ENCODE peak calls at places on chromosomes 3 and 15, in nine cellular contexts. One of them, this sample, is unnamed.

GRCh38 chr3:40237892-40238571 is 71.5 kb upstream of the EIF1B start:
- DNase-seq in transverse colon: no peak
- DNase-seq in RCC 7860: no peak
- DNase-seq in HTR-8/SVneo: no peak
- DNase-seq in progenitor cell of endocrine pancreas: no peak
- DNase-seq in activated CD8-positive, alpha-beta memory T cell treated with anti-CD3 and anti-CD28 coated beads, Interleukin-2, amount 50 U/mL, for 4 hours: no peak
- DNase-seq in heart right ventricle: no peak
- DNase-seq in mucosa of gallbladder: no peak
- DNase-seq in hippocampal formation: no peak
- DNase-seq in this sample: no peak

GRCh38 chr3:184380210-184380626 is 364 bp downstream of the CHRD start:
- DNase-seq in HTR-8/SVneo: peak; percentile 65
- DNase-seq in activated CD8-positive, alpha-beta memory T cell treated with anti-CD3 and anti-CD28 coated beads, Interleukin-2, amount 50 U/mL, for 4 hours: peak; percentile 34
- DNase-seq in transverse colon: peak; percentile 65
- DNase-seq in hippocampal formation: peak; percentile 9
- DNase-seq in RCC 7860: no peak
- DNase-seq in progenitor cell of endocrine pancreas: peak; percentile 46
- DNase-seq in heart right ventricle: peak; percentile 80
- DNase-seq in mucosa of gallbladder: no peak
- DNase-seq in this sample: peak; percentile 68

GRCh38 chr15:78392430-78392829 is 45.6 kb upstream of the IREB2 start:
- DNase-seq in progenitor cell of endocrine pancreas: no peak
- DNase-seq in HTR-8/SVneo: no peak
- DNase-seq in transverse colon: peak; percentile 75
- DNase-seq in heart right ventricle: no peak
- DNase-seq in hippocampal formation: no peak
- DNase-seq in activated CD8-positive, alpha-beta memory T cell treated with anti-CD3 and anti-CD28 coated beads, Interleukin-2, amount 50 U/mL, for 4 hours: no peak
- DNase-seq in mucosa of gallbladder: peak; percentile 77
- DNase-seq in RCC 7860: no peak
- DNase-seq in this sample: peak; percentile 73

GRCh38 chr3:165642761-165643432 is 194.3 kb downstream of the BCHE start:
- DNase-seq in hippocampal formation: no peak
- DNase-seq in heart right ventricle: no peak
- DNase-seq in RCC 7860: peak; percentile 99
- DNase-seq in progenitor cell of endocrine pancreas: no peak
- DNase-seq in mucosa of gallbladder: peak; percentile 74
- DNase-seq in HTR-8/SVneo: peak; percentile 54
- DNase-seq in activated CD8-positive, alpha-beta memory T cell treated with anti-CD3 and anti-CD28 coated beads, Interleukin-2, amount 50 U/mL, for 4 hours: no peak
- DNase-seq in transverse colon: peak; percentile 48
- DNase-seq in this sample: no peak

GRCh38 chr3:57794951-57795350 is 38.8 kb downstream of the SLMAP start:
- DNase-seq in heart right ventricle: no peak
- DNase-seq in hippocampal formation: no peak
- DNase-seq in RCC 7860: no peak
- DNase-seq in transverse colon: no peak
- DNase-seq in mucosa of gallbladder: no peak
- DNase-seq in progenitor cell of endocrine pancreas: no peak
- DNase-seq in activated CD8-positive, alpha-beta memory T cell treated with anti-CD3 and anti-CD28 coated beads, Interleukin-2, amount 50 U/mL, for 4 hours: no peak
- DNase-seq in HTR-8/SVneo: no peak
- DNase-seq in this sample: no peak

GRCh38 chr15:65310431-65311137 is 6.1 kb downstream of the RNU5B-1 start:
- DNase-seq in hippocampal formation: no peak
- DNase-seq in heart right ventricle: no peak
- DNase-seq in activated CD8-positive, alpha-beta memory T cell treated with anti-CD3 and anti-CD28 coated beads, Interleukin-2, amount 50 U/mL, for 4 hours: no peak
- DNase-seq in RCC 7860: no peak
- DNase-seq in HTR-8/SVneo: no peak
- DNase-seq in progenitor cell of endocrine pancreas: no peak
- DNase-seq in transverse colon: no peak
- DNase-seq in mucosa of gallbladder: no peak
- DNase-seq in this sample: no peak

GRCh38 chr3:128563439-128563838 is 70.4 kb upstream of the GATA2 start:
- DNase-seq in HTR-8/SVneo: no peak
- DNase-seq in activated CD8-positive, alpha-beta memory T cell treated with anti-CD3 and anti-CD28 coated beads, Interleukin-2, amount 50 U/mL, for 4 hours: no peak
- DNase-seq in transverse colon: no peak
- DNase-seq in heart right ventricle: no peak
- DNase-seq in progenitor cell of endocrine pancreas: no peak
- DNase-seq in mucosa of gallbladder: no peak
- DNase-seq in hippocampal formation: no peak
- DNase-seq in RCC 7860: no peak
- DNase-seq in this sample: no peak

GRCh38 chr15:48695088-48695834 is 49.8 kb upstream of the FBN1 start:
- DNase-seq in transverse colon: no peak
- DNase-seq in progenitor cell of endocrine pancreas: no peak
- DNase-seq in RCC 7860: peak; percentile 78
- DNase-seq in hippocampal formation: no peak
- DNase-seq in HTR-8/SVneo: no peak
- DNase-seq in activated CD8-positive, alpha-beta memory T cell treated with anti-CD3 and anti-CD28 coated beads, Interleukin-2, amount 50 U/mL, for 4 hours: no peak
- DNase-seq in mucosa of gallbladder: no peak
- DNase-seq in heart right ventricle: no peak
- DNase-seq in this sample: no peak

GRCh38 chr3:55875137-55875536 is 388.0 kb upstream of the WNT5A start:
- DNase-seq in mucosa of gallbladder: no peak
- DNase-seq in progenitor cell of endocrine pancreas: no peak
- DNase-seq in activated CD8-positive, alpha-beta memory T cell treated with anti-CD3 and anti-CD28 coated beads, Interleukin-2, amount 50 U/mL, for 4 hours: no peak
- DNase-seq in HTR-8/SVneo: no peak
- DNase-seq in RCC 7860: no peak
- DNase-seq in hippocampal formation: no peak
- DNase-seq in heart right ventricle: no peak
- DNase-seq in transverse colon: no peak
- DNase-seq in this sample: no peak

GRCh38 chr15:69452702-69453513 is at the start of gene RPLP1:
- DNase-seq in hippocampal formation: peak; percentile 93
- DNase-seq in activated CD8-positive, alpha-beta memory T cell treated with anti-CD3 and anti-CD28 coated beads, Interleukin-2, amount 50 U/mL, for 4 hours: peak; percentile 95
- DNase-seq in transverse colon: peak; percentile 97
- DNase-seq in HTR-8/SVneo: peak; percentile 95
- DNase-seq in heart right ventricle: peak; percentile 97
- DNase-seq in progenitor cell of endocrine pancreas: peak; percentile 90
- DNase-seq in mucosa of gallbladder: peak; percentile 96
- DNase-seq in RCC 7860: peak; percentile 88
- DNase-seq in this sample: peak; percentile 98

GRCh38 chr3:126080970-126081369 is 3.0 kb downstream of the SLC41A3 start:
- DNase-seq in heart right ventricle: no peak
- DNase-seq in HTR-8/SVneo: no peak
- DNase-seq in transverse colon: no peak
- DNase-seq in mucosa of gallbladder: no peak
- DNase-seq in progenitor cell of endocrine pancreas: no peak
- DNase-seq in hippocampal formation: no peak
- DNase-seq in RCC 7860: no peak
- DNase-seq in activated CD8-positive, alpha-beta memory T cell treated with anti-CD3 and anti-CD28 coated beads, Interleukin-2, amount 50 U/mL, for 4 hours: no peak
- DNase-seq in this sample: no peak

GRCh38 chr3:45367451-45367850 is 20.9 kb upstream of the LARS2 start:
- DNase-seq in activated CD8-positive, alpha-beta memory T cell treated with anti-CD3 and anti-CD28 coated beads, Interleukin-2, amount 50 U/mL, for 4 hours: no peak
- DNase-seq in heart right ventricle: no peak
- DNase-seq in RCC 7860: no peak
- DNase-seq in transverse colon: peak; percentile 48
- DNase-seq in progenitor cell of endocrine pancreas: no peak
- DNase-seq in mucosa of gallbladder: no peak
- DNase-seq in hippocampal formation: no peak
- DNase-seq in HTR-8/SVneo: no peak
- DNase-seq in this sample: no peak

GRCh38 chr3:45041666-45042065 is 15.6 kb downstream of the CLEC3B start:
- DNase-seq in progenitor cell of endocrine pancreas: no peak
- DNase-seq in RCC 7860: peak; percentile 24
- DNase-seq in hippocampal formation: no peak
- DNase-seq in HTR-8/SVneo: no peak
- DNase-seq in activated CD8-positive, alpha-beta memory T cell treated with anti-CD3 and anti-CD28 coated beads, Interleukin-2, amount 50 U/mL, for 4 hours: no peak
- DNase-seq in mucosa of gallbladder: no peak
- DNase-seq in heart right ventricle: no peak
- DNase-seq in transverse colon: no peak
- DNase-seq in this sample: no peak

GRCh38 chr3:23845361-23845760 is 39.6 kb downstream of the UBE2E1 start:
- DNase-seq in RCC 7860: no peak
- DNase-seq in mucosa of gallbladder: no peak
- DNase-seq in heart right ventricle: no peak
- DNase-seq in transverse colon: no peak
- DNase-seq in progenitor cell of endocrine pancreas: no peak
- DNase-seq in activated CD8-positive, alpha-beta memory T cell treated with anti-CD3 and anti-CD28 coated beads, Interleukin-2, amount 50 U/mL, for 4 hours: no peak
- DNase-seq in hippocampal formation: no peak
- DNase-seq in HTR-8/SVneo: no peak
- DNase-seq in this sample: no peak

GRCh38 chr3:141465221-141465620 is 21.6 kb upstream of the RASA2 start:
- DNase-seq in HTR-8/SVneo: no peak
- DNase-seq in transverse colon: no peak
- DNase-seq in RCC 7860: no peak
- DNase-seq in hippocampal formation: no peak
- DNase-seq in progenitor cell of endocrine pancreas: no peak
- DNase-seq in activated CD8-positive, alpha-beta memory T cell treated with anti-CD3 and anti-CD28 coated beads, Interleukin-2, amount 50 U/mL, for 4 hours: no peak
- DNase-seq in heart right ventricle: no peak
- DNase-seq in mucosa of gallbladder: no peak
- DNase-seq in this sample: no peak

GRCh38 chr15:26662226-26662750 is 110.6 kb downstream of the GABRB3 start:
- DNase-seq in progenitor cell of endocrine pancreas: no peak
- DNase-seq in activated CD8-positive, alpha-beta memory T cell treated with anti-CD3 and anti-CD28 coated beads, Interleukin-2, amount 50 U/mL, for 4 hours: no peak
- DNase-seq in hippocampal formation: no peak
- DNase-seq in RCC 7860: no peak
- DNase-seq in transverse colon: no peak
- DNase-seq in heart right ventricle: no peak
- DNase-seq in mucosa of gallbladder: no peak
- DNase-seq in HTR-8/SVneo: no peak
- DNase-seq in this sample: no peak

GRCh38 chr3:55064164-55064563 is 136.3 kb upstream of the LRTM1 start:
- DNase-seq in heart right ventricle: no peak
- DNase-seq in mucosa of gallbladder: no peak
- DNase-seq in RCC 7860: no peak
- DNase-seq in HTR-8/SVneo: no peak
- DNase-seq in transverse colon: no peak
- DNase-seq in hippocampal formation: no peak
- DNase-seq in progenitor cell of endocrine pancreas: no peak
- DNase-seq in activated CD8-positive, alpha-beta memory T cell treated with anti-CD3 and anti-CD28 coated beads, Interleukin-2, amount 50 U/mL, for 4 hours: no peak
- DNase-seq in this sample: no peak

GRCh38 chr15:42695527-42696071 is 41.3 kb downstream of the CDAN1 start:
- DNase-seq in activated CD8-positive, alpha-beta memory T cell treated with anti-CD3 and anti-CD28 coated beads, Interleukin-2, amount 50 U/mL, for 4 hours: no peak
- DNase-seq in progenitor cell of endocrine pancreas: no peak
- DNase-seq in hippocampal formation: no peak
- DNase-seq in transverse colon: no peak
- DNase-seq in RCC 7860: no peak
- DNase-seq in HTR-8/SVneo: no peak
- DNase-seq in mucosa of gallbladder: peak; percentile 15
- DNase-seq in heart right ventricle: no peak
- DNase-seq in this sample: no peak

GRCh38 chr15:92116320-92116719 is 262.8 kb downstream of the SLCO3A1 start:
- DNase-seq in progenitor cell of endocrine pancreas: no peak
- DNase-seq in mucosa of gallbladder: no peak
- DNase-seq in HTR-8/SVneo: no peak
- DNase-seq in transverse colon: no peak
- DNase-seq in hippocampal formation: no peak
- DNase-seq in activated CD8-positive, alpha-beta memory T cell treated with anti-CD3 and anti-CD28 coated beads, Interleukin-2, amount 50 U/mL, for 4 hours: no peak
- DNase-seq in heart right ventricle: no peak
- DNase-seq in RCC 7860: no peak
- DNase-seq in this sample: no peak

GRCh38 chr3:42996633-42997075 is 17.5 kb downstream of the GASK1A start:
- DNase-seq in mucosa of gallbladder: no peak
- DNase-seq in hippocampal formation: no peak
- DNase-seq in activated CD8-positive, alpha-beta memory T cell treated with anti-CD3 and anti-CD28 coated beads, Interleukin-2, amount 50 U/mL, for 4 hours: no peak
- DNase-seq in heart right ventricle: no peak
- DNase-seq in progenitor cell of endocrine pancreas: no peak
- DNase-seq in transverse colon: no peak
- DNase-seq in RCC 7860: no peak
- DNase-seq in HTR-8/SVneo: no peak
- DNase-seq in this sample: no peak

GRCh38 chr15:91146728-91147127 is 46.7 kb downstream of the SV2B start:
- DNase-seq in HTR-8/SVneo: no peak
- DNase-seq in activated CD8-positive, alpha-beta memory T cell treated with anti-CD3 and anti-CD28 coated beads, Interleukin-2, amount 50 U/mL, for 4 hours: no peak
- DNase-seq in progenitor cell of endocrine pancreas: no peak
- DNase-seq in mucosa of gallbladder: no peak
- DNase-seq in hippocampal formation: no peak
- DNase-seq in RCC 7860: no peak
- DNase-seq in heart right ventricle: no peak
- DNase-seq in transverse colon: no peak
- DNase-seq in this sample: no peak

GRCh38 chr3:151625057-151625456 is 108.7 kb upstream of the AADACL2 start:
- DNase-seq in transverse colon: no peak
- DNase-seq in mucosa of gallbladder: no peak
- DNase-seq in HTR-8/SVneo: no peak
- DNase-seq in activated CD8-positive, alpha-beta memory T cell treated with anti-CD3 and anti-CD28 coated beads, Interleukin-2, amount 50 U/mL, for 4 hours: no peak
- DNase-seq in RCC 7860: no peak
- DNase-seq in heart right ventricle: no peak
- DNase-seq in progenitor cell of endocrine pancreas: no peak
- DNase-seq in hippocampal formation: no peak
- DNase-seq in this sample: no peak

GRCh38 chr3:132783152-132783551 is 60.9 kb upstream of the NPHP3 start:
- DNase-seq in hippocampal formation: no peak
- DNase-seq in RCC 7860: no peak
- DNase-seq in transverse colon: no peak
- DNase-seq in heart right ventricle: no peak
- DNase-seq in progenitor cell of endocrine pancreas: no peak
- DNase-seq in HTR-8/SVneo: peak; percentile 55
- DNase-seq in mucosa of gallbladder: no peak
- DNase-seq in activated CD8-positive, alpha-beta memory T cell treated with anti-CD3 and anti-CD28 coated beads, Interleukin-2, amount 50 U/mL, for 4 hours: no peak
- DNase-seq in this sample: no peak

GRCh38 chr15:87144775-87145174 is 1065.1 kb downstream of the AGBL1 start:
- DNase-seq in RCC 7860: no peak
- DNase-seq in HTR-8/SVneo: no peak
- DNase-seq in mucosa of gallbladder: no peak
- DNase-seq in progenitor cell of endocrine pancreas: no peak
- DNase-seq in transverse colon: no peak
- DNase-seq in activated CD8-positive, alpha-beta memory T cell treated with anti-CD3 and anti-CD28 coated beads, Interleukin-2, amount 50 U/mL, for 4 hours: no peak
- DNase-seq in heart right ventricle: no peak
- DNase-seq in hippocampal formation: no peak
- DNase-seq in this sample: no peak

GRCh38 chr15:63057454-63058335 is 15.1 kb downstream of the TPM1 start:
- DNase-seq in mucosa of gallbladder: no peak
- DNase-seq in HTR-8/SVneo: no peak
- DNase-seq in activated CD8-positive, alpha-beta memory T cell treated with anti-CD3 and anti-CD28 coated beads, Interleukin-2, amount 50 U/mL, for 4 hours: no peak
- DNase-seq in progenitor cell of endocrine pancreas: no peak
- DNase-seq in transverse colon: no peak
- DNase-seq in RCC 7860: peak; percentile 7
- DNase-seq in hippocampal formation: no peak
- DNase-seq in heart right ventricle: no peak
- DNase-seq in this sample: no peak

GRCh38 chr3:155763870-155764463 is 19.1 kb upstream of the PLCH1 start:
- DNase-seq in hippocampal formation: no peak
- DNase-seq in RCC 7860: no peak
- DNase-seq in progenitor cell of endocrine pancreas: no peak
- DNase-seq in transverse colon: no peak
- DNase-seq in HTR-8/SVneo: no peak
- DNase-seq in mucosa of gallbladder: no peak
- DNase-seq in heart right ventricle: no peak
- DNase-seq in activated CD8-positive, alpha-beta memory T cell treated with anti-CD3 and anti-CD28 coated beads, Interleukin-2, amount 50 U/mL, for 4 hours: no peak
- DNase-seq in this sample: no peak

GRCh38 chr3:30004481-30004880 is 601.9 kb upstream of the TGFBR2 start:
- DNase-seq in HTR-8/SVneo: no peak
- DNase-seq in progenitor cell of endocrine pancreas: no peak
- DNase-seq in heart right ventricle: no peak
- DNase-seq in mucosa of gallbladder: no peak
- DNase-seq in RCC 7860: no peak
- DNase-seq in hippocampal formation: no peak
- DNase-seq in activated CD8-positive, alpha-beta memory T cell treated with anti-CD3 and anti-CD28 coated beads, Interleukin-2, amount 50 U/mL, for 4 hours: no peak
- DNase-seq in transverse colon: no peak
- DNase-seq in this sample: no peak

GRCh38 chr3:184236033-184236410 is 6.6 kb downstream of the VWA5B2 start:
- DNase-seq in activated CD8-positive, alpha-beta memory T cell treated with anti-CD3 and anti-CD28 coated beads, Interleukin-2, amount 50 U/mL, for 4 hours: no peak
- DNase-seq in RCC 7860: no peak
- DNase-seq in HTR-8/SVneo: no peak
- DNase-seq in hippocampal formation: no peak
- DNase-seq in transverse colon: no peak
- DNase-seq in progenitor cell of endocrine pancreas: no peak
- DNase-seq in heart right ventricle: no peak
- DNase-seq in mucosa of gallbladder: no peak
- DNase-seq in this sample: no peak

This sample was measured in stomach.